ENCODE peak calls at places on chromosomes 2 and 18, in five cellular contexts. C is MG63, F is endodermal cell, Y is IMR-90, Z is neuronal stem cell. I is an unnamed sample.

GRCh38 chr18:39173022-39173421 is 1607.4 kb upstream of the CELF4 start:
- DNase-seq in C (no peak), Z (no peak), F (peak; percentile 45), Y (no peak), I (no peak)

GRCh38 chr2:239153806-239154591 is 246.8 kb downstream of the HDAC4 start:
- DNase-seq in F (peak; percentile 27), Z (no peak), Y (no peak), C (no peak), I (no peak)

GRCh38 chr2:238148981-238149380 is 9.8 kb upstream of the ERFE start:
- DNase-seq in Z (no peak), C (no peak), F (no peak), Y (no peak), I (no peak)

GRCh38 chr2:187299122-187299906 is 148.7 kb downstream of the CALCRL start:
- DNase-seq in Y (no peak), C (peak; percentile 33), F (peak; percentile 55), Z (no peak), I (no peak)

GRCh38 chr2:33217431-33217830 is 259.0 kb upstream of the RASGRP3 start:
- DNase-seq in Y (no peak), F (no peak), C (no peak), Z (no peak), I (no peak)

GRCh38 chr2:3398837-3399236 is 19.3 kb downstream of the TRAPPC12 start:
- DNase-seq in Z (no peak), C (no peak), F (no peak), Y (no peak), I (no peak)

GRCh38 chr2:96556441-96557330 is 20.1 kb downstream of the ARID5A start:
- DNase-seq in C (peak; percentile 75), F (no peak), Y (peak; percentile 87), Z (no peak), I (peak; percentile 31)

GRCh38 chr2:5070257-5070656 is 621.9 kb upstream of the SOX11 start:
- DNase-seq in F (no peak), Y (no peak), Z (no peak), C (no peak), I (no peak)

GRCh38 chr2:201806442-201806841 is at the start of gene CDK15:
- DNase-seq in Z (no peak), F (no peak), Y (peak; percentile 80), C (peak; percentile 40), I (no peak)

DNA sequence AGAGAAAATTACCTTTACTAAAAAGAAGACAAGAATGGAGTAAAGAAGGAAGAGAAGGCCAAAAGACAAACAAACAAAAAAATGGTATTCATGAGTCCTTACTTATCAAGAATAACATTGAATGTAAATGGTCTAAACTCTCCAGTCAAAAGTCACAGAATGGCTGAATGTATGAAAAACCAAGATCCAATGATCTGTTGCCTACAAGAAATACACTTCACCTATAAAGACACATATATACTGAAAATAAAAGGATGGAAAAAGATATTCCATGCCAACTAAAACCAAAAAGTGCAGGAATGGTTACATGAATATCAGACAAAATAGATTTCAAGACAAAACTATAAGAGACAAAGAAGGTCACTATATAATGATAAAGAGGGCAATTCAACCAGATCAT is 65.0 kb upstream of the ASXL3 start:
- DNase-seq in Y (no peak), C (no peak), Z (no peak), F (no peak), I (no peak)
- H3K4me3 ChIP-seq in Y (no peak overlapping the region), C (no peak overlapping the region), Z (no peak overlapping the region), F (no peak overlapping the region), I (no peak overlapping the region)

DNA sequence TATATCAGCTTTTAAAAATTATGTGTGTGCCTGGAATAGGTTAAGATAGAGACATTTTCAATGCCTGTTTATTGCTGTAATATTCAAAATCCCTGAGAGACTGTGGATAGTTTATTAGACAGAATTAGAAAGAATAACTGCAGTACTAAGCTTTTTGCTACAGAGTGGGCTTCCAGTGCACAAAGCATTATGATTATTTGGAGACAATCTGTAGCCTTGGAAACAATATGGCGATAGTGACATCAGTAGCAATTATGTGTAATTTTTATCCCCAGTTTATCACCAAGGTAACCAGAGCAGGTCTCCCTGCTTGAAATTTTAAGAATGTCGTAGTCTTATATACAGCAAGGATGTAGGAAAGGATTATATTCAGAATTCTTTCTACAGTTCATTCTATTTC is 100.0 kb downstream of the MYO3B start:
- DNase-seq in C (no peak), F (no peak), Y (no peak), Z (no peak), I (no peak)
- H3K4me3 ChIP-seq in C (no peak overlapping the region), F (no peak overlapping the region), Y (no peak overlapping the region), Z (no peak overlapping the region), I (no peak overlapping the region)

GRCh38 chr18:35347991-35348390 is 3.8 kb upstream of the ZNF24 start:
- DNase-seq in C (peak; percentile 47), F (no peak), Z (no peak), Y (no peak), I (no peak)

GRCh38 chr18:35343936-35344735 is at the start of gene ZNF24:
- DNase-seq in C (peak; percentile 91), Z (peak; percentile 85), Y (peak; percentile 87), F (peak; percentile 96), I (peak; percentile 89)

GRCh38 chr18:35344736-35345459 is 678 bp upstream of the ZNF24 start:
- DNase-seq in C (no peak), F (no peak), Z (no peak), Y (no peak), I (no peak)

GRCh38 chr18:35345460-35345921 is 1.3 kb upstream of the ZNF24 start:
- DNase-seq in F (no peak), Z (no peak), C (no peak), Y (no peak), I (no peak)

GRCh38 chr18:35345950-35346349 is 1.7 kb upstream of the ZNF24 start:
- DNase-seq in F (no peak), Z (no peak), Y (no peak), C (no peak), I (no peak)
- H3K4me3 ChIP-seq in F (no peak overlapping the region), Z (peak overlapping the region; percentile 28), Y (no peak overlapping the region), C (no peak overlapping the region), I (no peak overlapping the region)

DNA sequence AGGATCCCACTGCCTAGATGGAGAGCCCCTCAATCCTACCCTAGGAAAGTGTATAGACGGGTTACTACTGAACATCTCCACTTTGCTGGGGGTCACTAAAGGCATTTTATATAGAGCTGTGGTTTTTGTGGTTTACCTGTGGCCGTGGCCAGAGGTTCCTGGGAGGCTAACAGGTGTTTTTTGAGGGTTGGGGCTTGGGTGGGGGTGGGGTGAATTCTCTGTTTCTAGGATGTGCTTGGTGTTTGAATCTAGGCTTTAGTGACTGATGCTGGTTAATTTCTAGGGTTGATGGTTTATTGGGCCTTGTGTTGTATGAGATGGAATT is 7.7 kb downstream of the HOXD8 start:
- DNase-seq in Y (no peak), C (no peak), F (no peak), Z (no peak), I (no peak)
- H3K4me3 ChIP-seq in Y (no peak overlapping the region), C (peak overlapping the region; percentile 66), F (peak overlapping the region; percentile 79), Z (no peak overlapping the region), I (no peak overlapping the region)

DNA sequence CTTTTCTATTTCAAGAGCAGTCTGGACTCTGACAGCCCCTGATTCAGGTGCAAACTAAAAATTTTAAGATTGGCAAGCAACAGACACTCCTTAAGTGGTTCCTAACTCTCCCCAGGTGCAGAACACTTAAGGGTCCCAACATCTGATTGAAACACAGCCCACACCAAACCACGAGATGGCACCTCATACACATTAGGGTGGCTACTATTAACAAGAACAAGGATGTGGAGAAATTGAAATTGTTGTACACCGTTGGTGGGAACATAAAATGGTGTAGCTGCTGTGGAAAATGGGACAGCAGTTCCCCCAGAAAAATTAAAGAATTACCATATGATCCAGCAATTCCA is 82.3 kb downstream of the POLR1A start:
- DNase-seq in Y (no peak), Z (no peak), F (no peak), C (no peak), I (no peak)
- H3K4me3 ChIP-seq in Y (no peak overlapping the region), Z (no peak overlapping the region), F (no peak overlapping the region), C (no peak overlapping the region), I (no peak overlapping the region)

GRCh38 chr18:26479686-26480079 is 68.7 kb downstream of the KCTD1 start:
- DNase-seq in C (no peak), Z (no peak), Y (peak; percentile 19), F (no peak), I (no peak)

GRCh38 chr18:26480897-26481795 is 67.2 kb downstream of the KCTD1 start:
- DNase-seq in Z (no peak), Y (peak; percentile 96), F (no peak), C (peak; percentile 64), I (no peak)

GRCh38 chr18:26476697-26477096 is 71.7 kb downstream of the KCTD1 start:
- DNase-seq in Y (no peak), C (no peak), F (no peak), Z (no peak), I (no peak)

GRCh38 chr18:26479065-26479685 is 69.2 kb downstream of the KCTD1 start:
- DNase-seq in Y (no peak), C (no peak), Z (no peak), F (peak; percentile 63), I (no peak)

DNA sequence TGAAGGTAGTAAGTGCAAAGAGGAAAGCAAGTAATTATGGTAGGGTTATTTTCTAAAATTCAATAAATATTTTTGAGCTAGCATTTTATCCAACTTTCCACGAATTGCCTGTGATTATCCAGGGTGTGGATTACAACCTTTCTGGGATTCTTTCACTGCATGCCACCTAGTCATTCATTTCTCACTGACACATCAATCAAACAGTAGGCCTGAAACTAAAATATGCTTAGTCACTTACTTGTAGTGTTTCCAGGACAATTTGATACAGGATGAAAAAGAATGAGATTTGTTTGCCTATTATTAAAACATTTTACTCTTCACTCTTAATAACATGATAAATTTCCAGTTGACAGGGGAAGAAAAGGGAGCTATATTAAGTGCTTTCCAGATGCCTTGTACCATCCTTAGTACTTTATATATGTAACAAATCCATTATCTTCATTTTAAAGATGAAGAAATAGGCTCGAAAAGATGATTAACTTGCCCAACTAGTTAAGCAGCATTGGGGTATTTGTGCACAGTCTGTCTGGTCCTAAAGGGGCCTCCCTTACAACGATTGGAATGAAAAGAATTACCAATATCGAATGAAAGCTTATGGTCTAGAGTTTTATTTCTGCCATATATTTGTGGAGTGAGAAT is 70.4 kb downstream of the KCTD1 start:
- DNase-seq in F (no peak), C (no peak), Z (no peak), Y (no peak), I (no peak)
- H3K4me3 ChIP-seq in F (no peak overlapping the region), C (no peak overlapping the region), Z (no peak overlapping the region), Y (no peak overlapping the region), I (no peak overlapping the region)

DNA sequence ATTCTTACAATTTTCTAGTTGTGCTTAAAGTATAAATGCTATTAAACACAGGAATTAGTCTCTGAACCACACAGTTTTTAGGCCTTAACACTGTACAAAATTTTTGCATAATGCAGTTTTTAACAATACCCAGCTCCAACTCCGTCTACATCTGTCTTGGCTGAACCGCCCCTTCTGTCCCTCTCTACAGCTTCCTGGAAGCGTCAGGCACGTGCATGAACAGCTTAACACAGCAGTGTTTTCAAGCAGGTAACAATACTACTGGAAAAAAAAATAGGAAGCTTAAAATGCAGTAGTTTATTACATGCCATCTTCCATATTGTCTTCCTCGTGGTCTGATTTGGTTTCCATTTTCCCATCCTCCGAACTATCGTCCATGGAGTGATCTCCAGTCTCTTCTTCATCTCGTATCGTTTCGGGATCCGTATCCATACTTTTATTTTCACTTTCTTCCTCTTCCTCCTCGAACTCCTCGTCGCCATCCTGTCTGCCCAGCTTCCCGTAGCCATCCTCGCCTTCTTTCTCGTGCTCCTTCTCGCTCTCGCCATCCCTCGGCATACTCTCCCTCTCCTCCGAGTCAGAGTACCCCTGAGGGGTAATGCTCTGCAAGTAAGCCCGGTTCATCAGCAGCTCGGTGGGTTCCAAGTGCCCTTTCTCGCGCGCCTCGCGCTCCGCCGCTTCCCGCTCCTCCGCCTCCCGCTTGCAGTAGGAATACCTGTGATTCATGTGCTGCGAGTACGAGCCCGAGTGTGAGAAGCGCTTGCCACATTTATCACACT is 130.6 kb downstream of the ZEB2 start:
- DNase-seq in C (no peak), Y (no peak), F (peak; percentile 83), Z (no peak), I (no peak)
- H3K4me3 ChIP-seq in C (no peak overlapping the region), Y (no peak overlapping the region), F (no peak overlapping the region), Z (no peak overlapping the region), I (no peak overlapping the region)